ENCODE peak calls at places on chromosome 14, in nine cellular contexts. One of them, this sample, is unnamed.

GRCh38 chr14:104443391-104444158 is 136.0 kb upstream of the C14orf180 start:
- DNase-seq in GM23248: no peak
- DNase-seq in BE2C: peak; percentile 30
- DNase-seq in right lobe of liver: peak; percentile 31
- DNase-seq in H1: peak; percentile 17
- DNase-seq in testis: no peak
- DNase-seq in tibial artery: peak; percentile 58
- DNase-seq in PC-9: no peak
- DNase-seq in naive thymus-derived CD4-positive, alpha-beta T cell: no peak
- DNase-seq in this sample: no peak

GRCh38 chr14:104708606-104709268 is 15.3 kb upstream of the ADSS1 start:
- DNase-seq in GM23248: peak; percentile 58
- DNase-seq in PC-9: peak; percentile 60
- DNase-seq in BE2C: peak; percentile 80
- DNase-seq in H1: peak; percentile 54
- DNase-seq in tibial artery: peak; percentile 86
- DNase-seq in right lobe of liver: no peak
- DNase-seq in naive thymus-derived CD4-positive, alpha-beta T cell: peak; percentile 74
- DNase-seq in testis: peak; percentile 77
- DNase-seq in this sample: no peak

GRCh38 chr14:59698793-59699192 is 122.2 kb upstream of the CCDC175 start:
- DNase-seq in GM23248: no peak
- DNase-seq in BE2C: no peak
- DNase-seq in PC-9: no peak
- DNase-seq in testis: no peak
- DNase-seq in tibial artery: no peak
- DNase-seq in naive thymus-derived CD4-positive, alpha-beta T cell: no peak
- DNase-seq in right lobe of liver: no peak
- DNase-seq in H1: no peak
- DNase-seq in this sample: no peak

GRCh38 chr14:92684801-92685560 is 63.4 kb downstream of the LGMN start:
- DNase-seq in testis: no peak
- DNase-seq in H1: no peak
- DNase-seq in naive thymus-derived CD4-positive, alpha-beta T cell: no peak
- DNase-seq in GM23248: no peak
- DNase-seq in right lobe of liver: no peak
- DNase-seq in PC-9: no peak
- DNase-seq in tibial artery: no peak
- DNase-seq in BE2C: no peak
- DNase-seq in this sample: no peak

GRCh38 chr14:58690801-58691516 is 53.2 kb downstream of the DACT1 start:
- DNase-seq in right lobe of liver: no peak
- DNase-seq in GM23248: no peak
- DNase-seq in PC-9: no peak
- DNase-seq in tibial artery: no peak
- DNase-seq in naive thymus-derived CD4-positive, alpha-beta T cell: no peak
- DNase-seq in H1: no peak
- DNase-seq in BE2C: no peak
- DNase-seq in testis: no peak
- DNase-seq in this sample: no peak

GRCh38 chr14:89465894-89466293 is 48.9 kb upstream of the FOXN3 start:
- DNase-seq in right lobe of liver: no peak
- DNase-seq in naive thymus-derived CD4-positive, alpha-beta T cell: no peak
- DNase-seq in BE2C: no peak
- DNase-seq in testis: no peak
- DNase-seq in PC-9: no peak
- DNase-seq in tibial artery: no peak
- DNase-seq in GM23248: no peak
- DNase-seq in H1: no peak
- DNase-seq in this sample: no peak

GRCh38 chr14:31668348-31668747 is 107.1 kb downstream of the NUBPL start:
- DNase-seq in tibial artery: no peak
- DNase-seq in GM23248: no peak
- DNase-seq in PC-9: no peak
- DNase-seq in testis: no peak
- DNase-seq in BE2C: no peak
- DNase-seq in H1: no peak
- DNase-seq in right lobe of liver: no peak
- DNase-seq in naive thymus-derived CD4-positive, alpha-beta T cell: no peak
- DNase-seq in this sample: no peak

GRCh38 chr14:43755707-43756106 is 751.4 kb downstream of the FSCB start:
- DNase-seq in tibial artery: no peak
- DNase-seq in right lobe of liver: no peak
- DNase-seq in naive thymus-derived CD4-positive, alpha-beta T cell: no peak
- DNase-seq in BE2C: no peak
- DNase-seq in GM23248: no peak
- DNase-seq in PC-9: no peak
- DNase-seq in H1: no peak
- DNase-seq in testis: no peak
- DNase-seq in this sample: no peak

GRCh38 chr14:61653507-61653906 is 41.8 kb upstream of the HIF1A start:
- DNase-seq in PC-9: no peak
- DNase-seq in tibial artery: no peak
- DNase-seq in BE2C: peak; percentile 24
- DNase-seq in naive thymus-derived CD4-positive, alpha-beta T cell: no peak
- DNase-seq in testis: peak; percentile 36
- DNase-seq in right lobe of liver: no peak
- DNase-seq in GM23248: peak; percentile 88
- DNase-seq in H1: no peak
- DNase-seq in this sample: no peak

GRCh38 chr14:94685166-94685581 is 73.0 kb downstream of the SERPINA3 start:
- DNase-seq in naive thymus-derived CD4-positive, alpha-beta T cell: no peak
- DNase-seq in PC-9: no peak
- DNase-seq in testis: no peak
- DNase-seq in tibial artery: peak; percentile 46
- DNase-seq in H1: no peak
- DNase-seq in BE2C: no peak
- DNase-seq in GM23248: no peak
- DNase-seq in right lobe of liver: no peak
- DNase-seq in this sample: no peak

GRCh38 chr14:50955373-50956043 is 11.2 kb upstream of the PYGL start:
- DNase-seq in right lobe of liver: peak; percentile 71
- DNase-seq in naive thymus-derived CD4-positive, alpha-beta T cell: no peak
- DNase-seq in PC-9: peak; percentile 86
- DNase-seq in GM23248: peak; percentile 99
- DNase-seq in tibial artery: no peak
- DNase-seq in BE2C: peak; percentile 83
- DNase-seq in testis: peak; percentile 66
- DNase-seq in H1: no peak
- DNase-seq in this sample: peak; percentile 63

GRCh38 chr14:79510659-79511058 is 700.6 kb downstream of the DIO2 start:
- DNase-seq in testis: no peak
- DNase-seq in tibial artery: no peak
- DNase-seq in PC-9: no peak
- DNase-seq in naive thymus-derived CD4-positive, alpha-beta T cell: no peak
- DNase-seq in BE2C: no peak
- DNase-seq in right lobe of liver: no peak
- DNase-seq in H1: no peak
- DNase-seq in GM23248: peak; percentile 37
- DNase-seq in this sample: no peak

GRCh38 chr14:105249175-105250007 is 1.1 kb downstream of the BTBD6 start:
- DNase-seq in H1: no peak
- DNase-seq in testis: peak; percentile 45
- DNase-seq in right lobe of liver: no peak
- DNase-seq in PC-9: no peak
- DNase-seq in GM23248: peak; percentile 67
- DNase-seq in tibial artery: no peak
- DNase-seq in BE2C: peak; percentile 38
- DNase-seq in naive thymus-derived CD4-positive, alpha-beta T cell: no peak
- DNase-seq in this sample: no peak

GRCh38 chr14:56760164-56760914 is 49.9 kb downstream of the OTX2 start:
- DNase-seq in naive thymus-derived CD4-positive, alpha-beta T cell: no peak
- DNase-seq in right lobe of liver: no peak
- DNase-seq in BE2C: no peak
- DNase-seq in tibial artery: no peak
- DNase-seq in H1: no peak
- DNase-seq in testis: no peak
- DNase-seq in PC-9: no peak
- DNase-seq in GM23248: no peak
- DNase-seq in this sample: no peak

GRCh38 chr14:94906577-94906976 is 136.7 kb upstream of the GSC start:
- DNase-seq in tibial artery: no peak
- DNase-seq in PC-9: no peak
- DNase-seq in BE2C: no peak
- DNase-seq in H1: no peak
- DNase-seq in right lobe of liver: no peak
- DNase-seq in naive thymus-derived CD4-positive, alpha-beta T cell: no peak
- DNase-seq in GM23248: no peak
- DNase-seq in testis: no peak
- DNase-seq in this sample: no peak

GRCh38 chr14:22474730-22475351 is 114.2 kb downstream of the DAD1 start:
- DNase-seq in naive thymus-derived CD4-positive, alpha-beta T cell: no peak
- DNase-seq in GM23248: peak; percentile 62
- DNase-seq in H1: no peak
- DNase-seq in right lobe of liver: no peak
- DNase-seq in BE2C: no peak
- DNase-seq in testis: no peak
- DNase-seq in tibial artery: no peak
- DNase-seq in PC-9: no peak
- DNase-seq in this sample: no peak
- H3K4me1 ChIP-seq in naive thymus-derived CD4-positive, alpha-beta T cell: no peaks in the 10 kb centered on the region
- H3K4me1 ChIP-seq in GM23248: peaks cover 8% of the 10 kb centered on the region
- H3K4me1 ChIP-seq in H1: peaks cover 6% of the 10 kb centered on the region
- H3K4me1 ChIP-seq in right lobe of liver: no peaks in the 10 kb centered on the region
- H3K4me1 ChIP-seq in BE2C: peaks cover 30% of the 10 kb centered on the region
- H3K4me1 ChIP-seq in testis: peaks cover 18% of the 10 kb centered on the region
- H3K4me1 ChIP-seq in tibial artery: no peaks in the 10 kb centered on the region
- H3K4me1 ChIP-seq in PC-9: no peaks in the 10 kb centered on the region
- H3K4me1 ChIP-seq in this sample: peaks cover 4% of the 10 kb centered on the region

DNA sequence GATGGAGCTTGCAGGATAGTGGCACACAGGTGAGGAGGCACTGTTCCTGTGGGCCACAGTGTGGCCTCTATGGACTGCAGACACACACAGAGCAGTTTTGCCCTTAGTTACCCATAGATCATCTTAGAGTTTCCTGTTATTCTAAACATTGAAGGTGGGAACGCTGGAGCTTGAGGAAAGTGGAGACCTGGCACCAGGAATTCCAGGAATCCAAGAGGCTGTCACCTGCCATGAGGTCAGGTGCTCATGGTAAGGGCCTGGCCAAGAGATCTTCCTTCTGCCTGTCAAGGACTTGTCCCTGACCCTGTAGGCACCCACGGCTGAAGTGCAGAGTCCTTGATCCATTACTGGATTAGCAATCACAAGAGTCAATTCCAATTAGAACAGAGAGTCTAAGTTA is 65.2 kb upstream of the ACTN1 start:
- DNase-seq in right lobe of liver: no peak
- DNase-seq in GM23248: no peak
- DNase-seq in naive thymus-derived CD4-positive, alpha-beta T cell: no peak
- DNase-seq in PC-9: no peak
- DNase-seq in H1: no peak
- DNase-seq in tibial artery: no peak
- DNase-seq in BE2C: no peak
- DNase-seq in testis: no peak
- DNase-seq in this sample: no peak
- H3K4me1 ChIP-seq in right lobe of liver: peaks cover 13% of the 10 kb centered on the region
- H3K4me1 ChIP-seq in GM23248: peaks cover 45% of the 10 kb centered on the region
- H3K4me1 ChIP-seq in naive thymus-derived CD4-positive, alpha-beta T cell: no peaks in the 10 kb centered on the region
- H3K4me1 ChIP-seq in PC-9: peaks cover 33% of the 10 kb centered on the region
- H3K4me1 ChIP-seq in H1: peaks cover 15% of the 10 kb centered on the region
- H3K4me1 ChIP-seq in tibial artery: no peaks in the 10 kb centered on the region
- H3K4me1 ChIP-seq in BE2C: peaks cover 22% of the 10 kb centered on the region
- H3K4me1 ChIP-seq in testis: peaks cover 54% of the 10 kb centered on the region
- H3K4me1 ChIP-seq in this sample: peaks cover 69% of the 10 kb centered on the region

DNA sequence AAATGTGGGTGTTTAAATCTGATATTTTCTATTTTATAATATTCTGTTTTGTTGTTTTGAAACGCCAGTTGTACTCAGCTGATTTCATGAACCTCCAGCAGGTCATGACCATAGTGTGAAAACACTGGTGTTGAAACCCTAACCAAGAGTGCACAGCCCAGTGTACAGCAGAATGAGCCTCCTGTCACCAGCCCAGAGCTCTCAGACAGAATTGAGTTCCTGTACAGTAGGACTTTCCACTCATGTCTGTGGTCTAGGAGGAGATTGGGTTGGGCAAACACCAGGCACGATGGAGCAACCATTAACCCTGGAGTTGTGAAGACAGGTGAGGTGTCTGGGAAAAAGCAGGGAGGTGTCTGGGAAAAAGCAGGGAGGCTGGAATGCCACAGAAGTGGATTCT is 908.8 kb downstream of the VRK1 start:
- DNase-seq in right lobe of liver: no peak
- DNase-seq in naive thymus-derived CD4-positive, alpha-beta T cell: no peak
- DNase-seq in testis: no peak
- DNase-seq in tibial artery: no peak
- DNase-seq in H1: no peak
- DNase-seq in GM23248: no peak
- DNase-seq in PC-9: no peak
- DNase-seq in BE2C: no peak
- DNase-seq in this sample: no peak
- H3K4me1 ChIP-seq in right lobe of liver: no peaks in the 10 kb centered on the region
- H3K4me1 ChIP-seq in naive thymus-derived CD4-positive, alpha-beta T cell: peaks cover 93% of the 10 kb centered on the region
- H3K4me1 ChIP-seq in testis: no peaks in the 10 kb centered on the region
- H3K4me1 ChIP-seq in tibial artery: no peaks in the 10 kb centered on the region
- H3K4me1 ChIP-seq in H1: peaks cover 4% of the 10 kb centered on the region
- H3K4me1 ChIP-seq in GM23248: no peaks in the 10 kb centered on the region
- H3K4me1 ChIP-seq in PC-9: no peaks in the 10 kb centered on the region
- H3K4me1 ChIP-seq in BE2C: no peaks in the 10 kb centered on the region
- H3K4me1 ChIP-seq in this sample: no peaks in the 10 kb centered on the region

GRCh38 chr14:21099596-21099985 is 1.1 kb upstream of the ZNF219 start:
- DNase-seq in right lobe of liver: no peak
- DNase-seq in H1: no peak
- DNase-seq in tibial artery: no peak
- DNase-seq in GM23248: no peak
- DNase-seq in BE2C: no peak
- DNase-seq in testis: no peak
- DNase-seq in PC-9: no peak
- DNase-seq in naive thymus-derived CD4-positive, alpha-beta T cell: no peak
- DNase-seq in this sample: no peak
- H3K4me1 ChIP-seq in right lobe of liver: peaks cover 23% of the 10 kb centered on the region
- H3K4me1 ChIP-seq in H1: peaks cover 7% of the 10 kb centered on the region
- H3K4me1 ChIP-seq in tibial artery: no peaks in the 10 kb centered on the region
- H3K4me1 ChIP-seq in GM23248: peaks cover 17% of the 10 kb centered on the region
- H3K4me1 ChIP-seq in BE2C: peaks cover 33% of the 10 kb centered on the region
- H3K4me1 ChIP-seq in testis: peaks cover 31% of the 10 kb centered on the region
- H3K4me1 ChIP-seq in PC-9: peaks cover 29% of the 10 kb centered on the region
- H3K4me1 ChIP-seq in naive thymus-derived CD4-positive, alpha-beta T cell: peaks cover under 1% of the 10 kb centered on the region
- H3K4me1 ChIP-seq in this sample: peaks cover 31% of the 10 kb centered on the region